ENCODE peak calls at places on chromosomes 2 and 18, in eight cellular contexts. One of them, this sample, is unnamed.
A peak's percentile ranks its signal among the peaks of the same experiment; 100 is the strongest.

GRCh38 chr18:30945769-30946168 is 96.8 kb downstream of the DSC3 start:
- DNase-seq in NCI-H1694 treated with DMSO at 0.1 percent for 48 hours: no peak
- DNase-seq in iPS DF 19.7: no peak
- DNase-seq in CD4-positive, alpha-beta T cell: no peak
- DNase-seq in transverse colon: peak; percentile 29
- DNase-seq in left ventricle myocardium inferior: no peak
- DNase-seq in activated naive CD4-positive, alpha-beta T cell: no peak
- DNase-seq in stimulated activated CD4-positive, alpha-beta T cell treated with anti-CD3 and anti-CD28 coated beads, Interleukin-15, amount 100 ng/mL, for 1 hour: no peak
- DNase-seq in this sample: no peak

GRCh38 chr2:9782197-9782719 is 61.0 kb upstream of the TAF1B start:
- DNase-seq in NCI-H1694 treated with DMSO at 0.1 percent for 48 hours: no peak
- DNase-seq in iPS DF 19.7: no peak
- DNase-seq in CD4-positive, alpha-beta T cell: peak; percentile 62
- DNase-seq in transverse colon: peak; percentile 63
- DNase-seq in left ventricle myocardium inferior: no peak
- DNase-seq in activated naive CD4-positive, alpha-beta T cell: peak; percentile 29
- DNase-seq in stimulated activated CD4-positive, alpha-beta T cell treated with anti-CD3 and anti-CD28 coated beads, Interleukin-15, amount 100 ng/mL, for 1 hour: peak; percentile 43
- DNase-seq in this sample: no peak

GRCh38 chr2:79660552-79660951 is 147.7 kb downstream of the CTNNA2 start:
- DNase-seq in NCI-H1694 treated with DMSO at 0.1 percent for 48 hours: no peak
- DNase-seq in iPS DF 19.7: no peak
- DNase-seq in CD4-positive, alpha-beta T cell: no peak
- DNase-seq in transverse colon: no peak
- DNase-seq in left ventricle myocardium inferior: no peak
- DNase-seq in activated naive CD4-positive, alpha-beta T cell: no peak
- DNase-seq in stimulated activated CD4-positive, alpha-beta T cell treated with anti-CD3 and anti-CD28 coated beads, Interleukin-15, amount 100 ng/mL, for 1 hour: no peak
- DNase-seq in this sample: no peak

GRCh38 chr18:68438983-68439382 is 275.9 kb downstream of the TMX3 start:
- DNase-seq in NCI-H1694 treated with DMSO at 0.1 percent for 48 hours: no peak
- DNase-seq in iPS DF 19.7: peak; percentile 25
- DNase-seq in CD4-positive, alpha-beta T cell: no peak
- DNase-seq in transverse colon: no peak
- DNase-seq in left ventricle myocardium inferior: no peak
- DNase-seq in activated naive CD4-positive, alpha-beta T cell: no peak
- DNase-seq in stimulated activated CD4-positive, alpha-beta T cell treated with anti-CD3 and anti-CD28 coated beads, Interleukin-15, amount 100 ng/mL, for 1 hour: no peak
- DNase-seq in this sample: no peak

GRCh38 chr2:30758315-30758714 is 48.9 kb downstream of the CAPN13 start:
- DNase-seq in NCI-H1694 treated with DMSO at 0.1 percent for 48 hours: peak; percentile 12
- DNase-seq in iPS DF 19.7: no peak
- DNase-seq in CD4-positive, alpha-beta T cell: no peak
- DNase-seq in transverse colon: no peak
- DNase-seq in left ventricle myocardium inferior: no peak
- DNase-seq in activated naive CD4-positive, alpha-beta T cell: no peak
- DNase-seq in stimulated activated CD4-positive, alpha-beta T cell treated with anti-CD3 and anti-CD28 coated beads, Interleukin-15, amount 100 ng/mL, for 1 hour: no peak
- DNase-seq in this sample: peak; percentile 48

GRCh38 chr2:7571701-7572100 is 654.5 kb downstream of the RNF144A start:
- DNase-seq in NCI-H1694 treated with DMSO at 0.1 percent for 48 hours: no peak
- DNase-seq in iPS DF 19.7: no peak
- DNase-seq in CD4-positive, alpha-beta T cell: no peak
- DNase-seq in transverse colon: no peak
- DNase-seq in left ventricle myocardium inferior: no peak
- DNase-seq in activated naive CD4-positive, alpha-beta T cell: no peak
- DNase-seq in stimulated activated CD4-positive, alpha-beta T cell treated with anti-CD3 and anti-CD28 coated beads, Interleukin-15, amount 100 ng/mL, for 1 hour: no peak
- DNase-seq in this sample: no peak

GRCh38 chr18:54671291-54671881 is 80.3 kb downstream of the DYNAP start:
- DNase-seq in NCI-H1694 treated with DMSO at 0.1 percent for 48 hours: peak; percentile 7
- DNase-seq in iPS DF 19.7: no peak
- DNase-seq in CD4-positive, alpha-beta T cell: no peak
- DNase-seq in transverse colon: no peak
- DNase-seq in left ventricle myocardium inferior: no peak
- DNase-seq in activated naive CD4-positive, alpha-beta T cell: no peak
- DNase-seq in stimulated activated CD4-positive, alpha-beta T cell treated with anti-CD3 and anti-CD28 coated beads, Interleukin-15, amount 100 ng/mL, for 1 hour: no peak
- DNase-seq in this sample: no peak

GRCh38 chr2:107305966-107306365 is 420.0 kb upstream of the ST6GAL2 start:
- DNase-seq in NCI-H1694 treated with DMSO at 0.1 percent for 48 hours: no peak
- DNase-seq in iPS DF 19.7: no peak
- DNase-seq in CD4-positive, alpha-beta T cell: no peak
- DNase-seq in transverse colon: no peak
- DNase-seq in left ventricle myocardium inferior: no peak
- DNase-seq in activated naive CD4-positive, alpha-beta T cell: no peak
- DNase-seq in stimulated activated CD4-positive, alpha-beta T cell treated with anti-CD3 and anti-CD28 coated beads, Interleukin-15, amount 100 ng/mL, for 1 hour: no peak
- DNase-seq in this sample: no peak

GRCh38 chr2:101463885-101464653 is 10.8 kb downstream of the RFX8 start:
- DNase-seq in NCI-H1694 treated with DMSO at 0.1 percent for 48 hours: no peak
- DNase-seq in iPS DF 19.7: no peak
- DNase-seq in CD4-positive, alpha-beta T cell: no peak
- DNase-seq in transverse colon: no peak
- DNase-seq in left ventricle myocardium inferior: no peak
- DNase-seq in activated naive CD4-positive, alpha-beta T cell: no peak
- DNase-seq in stimulated activated CD4-positive, alpha-beta T cell treated with anti-CD3 and anti-CD28 coated beads, Interleukin-15, amount 100 ng/mL, for 1 hour: no peak
- DNase-seq in this sample: no peak

GRCh38 chr2:98822301-98823164 is 91.6 kb upstream of the MGAT4A start:
- DNase-seq in NCI-H1694 treated with DMSO at 0.1 percent for 48 hours: no peak
- DNase-seq in iPS DF 19.7: no peak
- DNase-seq in CD4-positive, alpha-beta T cell: peak; percentile 48
- DNase-seq in transverse colon: no peak
- DNase-seq in left ventricle myocardium inferior: peak; percentile 71
- DNase-seq in activated naive CD4-positive, alpha-beta T cell: peak; percentile 44
- DNase-seq in stimulated activated CD4-positive, alpha-beta T cell treated with anti-CD3 and anti-CD28 coated beads, Interleukin-15, amount 100 ng/mL, for 1 hour: peak; percentile 53
- DNase-seq in this sample: peak; percentile 88

GRCh38 chr18:21740474-21740723 is 193 bp upstream of the MIB1 start:
- DNase-seq in NCI-H1694 treated with DMSO at 0.1 percent for 48 hours: no peak
- DNase-seq in iPS DF 19.7: no peak
- DNase-seq in CD4-positive, alpha-beta T cell: peak; percentile 98
- DNase-seq in transverse colon: peak; percentile 99
- DNase-seq in left ventricle myocardium inferior: peak; percentile 99
- DNase-seq in activated naive CD4-positive, alpha-beta T cell: no peak
- DNase-seq in stimulated activated CD4-positive, alpha-beta T cell treated with anti-CD3 and anti-CD28 coated beads, Interleukin-15, amount 100 ng/mL, for 1 hour: peak; percentile 99
- DNase-seq in this sample: peak; percentile 97

GRCh38 chr2:137255990-137256389 is 490.6 kb downstream of the THSD7B start:
- DNase-seq in NCI-H1694 treated with DMSO at 0.1 percent for 48 hours: no peak
- DNase-seq in iPS DF 19.7: no peak
- DNase-seq in CD4-positive, alpha-beta T cell: no peak
- DNase-seq in transverse colon: no peak
- DNase-seq in left ventricle myocardium inferior: no peak
- DNase-seq in activated naive CD4-positive, alpha-beta T cell: no peak
- DNase-seq in stimulated activated CD4-positive, alpha-beta T cell treated with anti-CD3 and anti-CD28 coated beads, Interleukin-15, amount 100 ng/mL, for 1 hour: no peak
- DNase-seq in this sample: no peak

GRCh38 chr2:68569604-68570003 is 73.8 kb upstream of the PROKR1 start:
- DNase-seq in NCI-H1694 treated with DMSO at 0.1 percent for 48 hours: no peak
- DNase-seq in iPS DF 19.7: no peak
- DNase-seq in CD4-positive, alpha-beta T cell: no peak
- DNase-seq in transverse colon: no peak
- DNase-seq in left ventricle myocardium inferior: no peak
- DNase-seq in activated naive CD4-positive, alpha-beta T cell: no peak
- DNase-seq in stimulated activated CD4-positive, alpha-beta T cell treated with anti-CD3 and anti-CD28 coated beads, Interleukin-15, amount 100 ng/mL, for 1 hour: no peak
- DNase-seq in this sample: no peak

GRCh38 chr2:181872178-181872577 is 19.4 kb upstream of the ITPRID2 start:
- DNase-seq in NCI-H1694 treated with DMSO at 0.1 percent for 48 hours: no peak
- DNase-seq in iPS DF 19.7: no peak
- DNase-seq in CD4-positive, alpha-beta T cell: no peak
- DNase-seq in transverse colon: no peak
- DNase-seq in left ventricle myocardium inferior: no peak
- DNase-seq in activated naive CD4-positive, alpha-beta T cell: no peak
- DNase-seq in stimulated activated CD4-positive, alpha-beta T cell treated with anti-CD3 and anti-CD28 coated beads, Interleukin-15, amount 100 ng/mL, for 1 hour: no peak
- DNase-seq in this sample: no peak

GRCh38 chr18:3710712-3711269 is 260.8 kb downstream of the TGIF1 start:
- DNase-seq in NCI-H1694 treated with DMSO at 0.1 percent for 48 hours: no peak
- DNase-seq in iPS DF 19.7: no peak
- DNase-seq in CD4-positive, alpha-beta T cell: no peak
- DNase-seq in transverse colon: peak; percentile 85
- DNase-seq in left ventricle myocardium inferior: peak; percentile 26
- DNase-seq in activated naive CD4-positive, alpha-beta T cell: no peak
- DNase-seq in stimulated activated CD4-positive, alpha-beta T cell treated with anti-CD3 and anti-CD28 coated beads, Interleukin-15, amount 100 ng/mL, for 1 hour: no peak
- DNase-seq in this sample: peak; percentile 89

GRCh38 chr18:13762690-13763439 is 36.4 kb downstream of the RNMT start:
- DNase-seq in NCI-H1694 treated with DMSO at 0.1 percent for 48 hours: no peak
- DNase-seq in iPS DF 19.7: no peak
- DNase-seq in CD4-positive, alpha-beta T cell: no peak
- DNase-seq in transverse colon: no peak
- DNase-seq in left ventricle myocardium inferior: no peak
- DNase-seq in activated naive CD4-positive, alpha-beta T cell: no peak
- DNase-seq in stimulated activated CD4-positive, alpha-beta T cell treated with anti-CD3 and anti-CD28 coated beads, Interleukin-15, amount 100 ng/mL, for 1 hour: no peak
- DNase-seq in this sample: no peak

GRCh38 chr2:54956392-54956722 is 93.9 kb downstream of the RTN4 start:
- DNase-seq in NCI-H1694 treated with DMSO at 0.1 percent for 48 hours: no peak
- DNase-seq in iPS DF 19.7: no peak
- DNase-seq in CD4-positive, alpha-beta T cell: no peak
- DNase-seq in transverse colon: no peak
- DNase-seq in left ventricle myocardium inferior: no peak
- DNase-seq in activated naive CD4-positive, alpha-beta T cell: no peak
- DNase-seq in stimulated activated CD4-positive, alpha-beta T cell treated with anti-CD3 and anti-CD28 coated beads, Interleukin-15, amount 100 ng/mL, for 1 hour: no peak
- DNase-seq in this sample: no peak

GRCh38 chr2:215355801-215356200 is 43.9 kb downstream of the ATIC start:
- DNase-seq in NCI-H1694 treated with DMSO at 0.1 percent for 48 hours: no peak
- DNase-seq in iPS DF 19.7: no peak
- DNase-seq in CD4-positive, alpha-beta T cell: no peak
- DNase-seq in transverse colon: no peak
- DNase-seq in left ventricle myocardium inferior: no peak
- DNase-seq in activated naive CD4-positive, alpha-beta T cell: no peak
- DNase-seq in stimulated activated CD4-positive, alpha-beta T cell treated with anti-CD3 and anti-CD28 coated beads, Interleukin-15, amount 100 ng/mL, for 1 hour: no peak
- DNase-seq in this sample: no peak

GRCh38 chr2:85978883-85979780 is 90.3 kb upstream of the ST3GAL5 start:
- DNase-seq in NCI-H1694 treated with DMSO at 0.1 percent for 48 hours: no peak
- DNase-seq in iPS DF 19.7: no peak
- DNase-seq in CD4-positive, alpha-beta T cell: no peak
- DNase-seq in transverse colon: no peak
- DNase-seq in left ventricle myocardium inferior: no peak
- DNase-seq in activated naive CD4-positive, alpha-beta T cell: no peak
- DNase-seq in stimulated activated CD4-positive, alpha-beta T cell treated with anti-CD3 and anti-CD28 coated beads, Interleukin-15, amount 100 ng/mL, for 1 hour: no peak
- DNase-seq in this sample: no peak

GRCh38 chr2:162073776-162074578 is at the start of gene DPP4:
- DNase-seq in NCI-H1694 treated with DMSO at 0.1 percent for 48 hours: no peak
- DNase-seq in iPS DF 19.7: no peak
- DNase-seq in CD4-positive, alpha-beta T cell: peak; percentile 37
- DNase-seq in transverse colon: peak; percentile 77
- DNase-seq in left ventricle myocardium inferior: peak; percentile 34
- DNase-seq in activated naive CD4-positive, alpha-beta T cell: peak; percentile 24
- DNase-seq in stimulated activated CD4-positive, alpha-beta T cell treated with anti-CD3 and anti-CD28 coated beads, Interleukin-15, amount 100 ng/mL, for 1 hour: peak; percentile 37
- DNase-seq in this sample: no peak

GRCh38 chr18:48946329-48946835 is 4.4 kb downstream of the SMAD7 start:
- DNase-seq in NCI-H1694 treated with DMSO at 0.1 percent for 48 hours: no peak
- DNase-seq in iPS DF 19.7: no peak
- DNase-seq in CD4-positive, alpha-beta T cell: no peak
- DNase-seq in transverse colon: peak; percentile 17
- DNase-seq in left ventricle myocardium inferior: no peak
- DNase-seq in activated naive CD4-positive, alpha-beta T cell: no peak
- DNase-seq in stimulated activated CD4-positive, alpha-beta T cell treated with anti-CD3 and anti-CD28 coated beads, Interleukin-15, amount 100 ng/mL, for 1 hour: no peak
- DNase-seq in this sample: no peak

GRCh38 chr2:174350018-174350417 is 15.3 kb downstream of the SP9 start:
- DNase-seq in NCI-H1694 treated with DMSO at 0.1 percent for 48 hours: peak; percentile 40
- DNase-seq in iPS DF 19.7: no peak
- DNase-seq in CD4-positive, alpha-beta T cell: no peak
- DNase-seq in transverse colon: no peak
- DNase-seq in left ventricle myocardium inferior: no peak
- DNase-seq in activated naive CD4-positive, alpha-beta T cell: no peak
- DNase-seq in stimulated activated CD4-positive, alpha-beta T cell treated with anti-CD3 and anti-CD28 coated beads, Interleukin-15, amount 100 ng/mL, for 1 hour: no peak
- DNase-seq in this sample: no peak

GRCh38 chr2:11187083-11187619 is 31.9 kb downstream of the SLC66A3 start:
- DNase-seq in NCI-H1694 treated with DMSO at 0.1 percent for 48 hours: no peak
- DNase-seq in iPS DF 19.7: no peak
- DNase-seq in CD4-positive, alpha-beta T cell: no peak
- DNase-seq in transverse colon: no peak
- DNase-seq in left ventricle myocardium inferior: no peak
- DNase-seq in activated naive CD4-positive, alpha-beta T cell: no peak
- DNase-seq in stimulated activated CD4-positive, alpha-beta T cell treated with anti-CD3 and anti-CD28 coated beads, Interleukin-15, amount 100 ng/mL, for 1 hour: no peak
- DNase-seq in this sample: no peak

GRCh38 chr2:126658316-126658909 is 2.5 kb downstream of the GYPC start:
- DNase-seq in NCI-H1694 treated with DMSO at 0.1 percent for 48 hours: no peak
- DNase-seq in iPS DF 19.7: no peak
- DNase-seq in CD4-positive, alpha-beta T cell: no peak
- DNase-seq in transverse colon: no peak
- DNase-seq in left ventricle myocardium inferior: no peak
- DNase-seq in activated naive CD4-positive, alpha-beta T cell: no peak
- DNase-seq in stimulated activated CD4-positive, alpha-beta T cell treated with anti-CD3 and anti-CD28 coated beads, Interleukin-15, amount 100 ng/mL, for 1 hour: no peak
- DNase-seq in this sample: no peak

GRCh38 chr2:151766421-151767153 is 32.3 kb upstream of the NEB start:
- DNase-seq in NCI-H1694 treated with DMSO at 0.1 percent for 48 hours: no peak
- DNase-seq in iPS DF 19.7: no peak
- DNase-seq in CD4-positive, alpha-beta T cell: no peak
- DNase-seq in transverse colon: no peak
- DNase-seq in left ventricle myocardium inferior: no peak
- DNase-seq in activated naive CD4-positive, alpha-beta T cell: no peak
- DNase-seq in stimulated activated CD4-positive, alpha-beta T cell treated with anti-CD3 and anti-CD28 coated beads, Interleukin-15, amount 100 ng/mL, for 1 hour: no peak
- DNase-seq in this sample: no peak

GRCh38 chr18:76452357-76452756 is 42.7 kb downstream of the ZNF516 start:
- DNase-seq in NCI-H1694 treated with DMSO at 0.1 percent for 48 hours: no peak
- DNase-seq in iPS DF 19.7: no peak
- DNase-seq in CD4-positive, alpha-beta T cell: no peak
- DNase-seq in transverse colon: no peak
- DNase-seq in left ventricle myocardium inferior: no peak
- DNase-seq in activated naive CD4-positive, alpha-beta T cell: no peak
- DNase-seq in stimulated activated CD4-positive, alpha-beta T cell treated with anti-CD3 and anti-CD28 coated beads, Interleukin-15, amount 100 ng/mL, for 1 hour: no peak
- DNase-seq in this sample: no peak

GRCh38 chr2:201628545-201628944 is 14.8 kb downstream of the TMEM237 start:
- DNase-seq in NCI-H1694 treated with DMSO at 0.1 percent for 48 hours: no peak
- DNase-seq in iPS DF 19.7: no peak
- DNase-seq in CD4-positive, alpha-beta T cell: no peak
- DNase-seq in transverse colon: no peak
- DNase-seq in left ventricle myocardium inferior: no peak
- DNase-seq in activated naive CD4-positive, alpha-beta T cell: no peak
- DNase-seq in stimulated activated CD4-positive, alpha-beta T cell treated with anti-CD3 and anti-CD28 coated beads, Interleukin-15, amount 100 ng/mL, for 1 hour: no peak
- DNase-seq in this sample: no peak

GRCh38 chr2:69386376-69386775 is 651 bp downstream of the GFPT1 start:
- DNase-seq in NCI-H1694 treated with DMSO at 0.1 percent for 48 hours: no peak
- DNase-seq in iPS DF 19.7: no peak
- DNase-seq in CD4-positive, alpha-beta T cell: no peak
- DNase-seq in transverse colon: no peak
- DNase-seq in left ventricle myocardium inferior: no peak
- DNase-seq in activated naive CD4-positive, alpha-beta T cell: no peak
- DNase-seq in stimulated activated CD4-positive, alpha-beta T cell treated with anti-CD3 and anti-CD28 coated beads, Interleukin-15, amount 100 ng/mL, for 1 hour: no peak
- DNase-seq in this sample: no peak

GRCh38 chr2:73436019-73436418 is 50.4 kb downstream of the ALMS1 start:
- DNase-seq in NCI-H1694 treated with DMSO at 0.1 percent for 48 hours: no peak
- DNase-seq in iPS DF 19.7: no peak
- DNase-seq in CD4-positive, alpha-beta T cell: no peak
- DNase-seq in transverse colon: no peak
- DNase-seq in left ventricle myocardium inferior: no peak
- DNase-seq in activated naive CD4-positive, alpha-beta T cell: no peak
- DNase-seq in stimulated activated CD4-positive, alpha-beta T cell treated with anti-CD3 and anti-CD28 coated beads, Interleukin-15, amount 100 ng/mL, for 1 hour: no peak
- DNase-seq in this sample: no peak

GRCh38 chr2:222915092-222915957 is 54.5 kb downstream of the ACSL3 start:
- DNase-seq in NCI-H1694 treated with DMSO at 0.1 percent for 48 hours: peak; percentile 1
- DNase-seq in iPS DF 19.7: no peak
- DNase-seq in CD4-positive, alpha-beta T cell: no peak
- DNase-seq in transverse colon: no peak
- DNase-seq in left ventricle myocardium inferior: no peak
- DNase-seq in activated naive CD4-positive, alpha-beta T cell: no peak
- DNase-seq in stimulated activated CD4-positive, alpha-beta T cell treated with anti-CD3 and anti-CD28 coated beads, Interleukin-15, amount 100 ng/mL, for 1 hour: no peak
- DNase-seq in this sample: no peak

GRCh38 chr2:80703532-80703931 is 399.0 kb upstream of the LRRTM1 start:
- DNase-seq in NCI-H1694 treated with DMSO at 0.1 percent for 48 hours: no peak
- DNase-seq in iPS DF 19.7: no peak
- DNase-seq in CD4-positive, alpha-beta T cell: no peak
- DNase-seq in transverse colon: no peak
- DNase-seq in left ventricle myocardium inferior: no peak
- DNase-seq in activated naive CD4-positive, alpha-beta T cell: no peak
- DNase-seq in stimulated activated CD4-positive, alpha-beta T cell treated with anti-CD3 and anti-CD28 coated beads, Interleukin-15, amount 100 ng/mL, for 1 hour: no peak
- DNase-seq in this sample: no peak

GRCh38 chr2:10457846-10458563 is 9.9 kb upstream of the ODC1 start:
- DNase-seq in NCI-H1694 treated with DMSO at 0.1 percent for 48 hours: peak; percentile 18
- DNase-seq in iPS DF 19.7: no peak
- DNase-seq in CD4-positive, alpha-beta T cell: no peak
- DNase-seq in transverse colon: no peak
- DNase-seq in left ventricle myocardium inferior: no peak
- DNase-seq in activated naive CD4-positive, alpha-beta T cell: no peak
- DNase-seq in stimulated activated CD4-positive, alpha-beta T cell treated with anti-CD3 and anti-CD28 coated beads, Interleukin-15, amount 100 ng/mL, for 1 hour: no peak
- DNase-seq in this sample: no peak

GRCh38 chr2:168402531-168402930 is 53.5 kb upstream of the CERS6 start:
- DNase-seq in NCI-H1694 treated with DMSO at 0.1 percent for 48 hours: no peak
- DNase-seq in iPS DF 19.7: no peak
- DNase-seq in CD4-positive, alpha-beta T cell: no peak
- DNase-seq in transverse colon: no peak
- DNase-seq in left ventricle myocardium inferior: no peak
- DNase-seq in activated naive CD4-positive, alpha-beta T cell: no peak
- DNase-seq in stimulated activated CD4-positive, alpha-beta T cell treated with anti-CD3 and anti-CD28 coated beads, Interleukin-15, amount 100 ng/mL, for 1 hour: no peak
- DNase-seq in this sample: no peak

GRCh38 chr2:154261473-154262027 is 389.8 kb downstream of the GALNT13 start:
- DNase-seq in NCI-H1694 treated with DMSO at 0.1 percent for 48 hours: no peak
- DNase-seq in iPS DF 19.7: no peak
- DNase-seq in CD4-positive, alpha-beta T cell: no peak
- DNase-seq in transverse colon: no peak
- DNase-seq in left ventricle myocardium inferior: no peak
- DNase-seq in activated naive CD4-positive, alpha-beta T cell: no peak
- DNase-seq in stimulated activated CD4-positive, alpha-beta T cell treated with anti-CD3 and anti-CD28 coated beads, Interleukin-15, amount 100 ng/mL, for 1 hour: no peak
- DNase-seq in this sample: no peak